ENCODE peak calls at places on chromosomes 2 and 18, in four cellular contexts. Q, L, T and U are unnamed samples.

GRCh38 chr2:132936261-132936660 is 266.3 kb upstream of the LYPD1 start:
- DNase-seq in L (no peak), Q (no peak), T (no peak), U (no peak)

GRCh38 chr18:44859263-44859662 is 178.6 kb downstream of the SETBP1 start:
- DNase-seq in L (no peak), Q (no peak), T (no peak), U (no peak)

GRCh38 chr18:77132369-77133050 is at the start of gene MBP:
- DNase-seq in T (no peak), L (peak; percentile 57), Q (peak; percentile 91), U (peak; percentile 77)

GRCh38 chr18:54203914-54204313 is 20.6 kb downstream of the MBD2 start:
- DNase-seq in T (no peak), Q (no peak), L (no peak), U (no peak)

GRCh38 chr2:100819365-100820345 is at the start of gene NPAS2:
- DNase-seq in T (peak; percentile 18), L (peak; percentile 62), Q (peak; percentile 69), U (peak; percentile 23)

GRCh38 chr2:100038019-100038418 is 104.4 kb downstream of the AFF3 start:
- DNase-seq in L (peak; percentile 20), T (no peak), Q (no peak), U (no peak)

GRCh38 chr2:211093743-211094303 is 537.4 kb downstream of the CPS1 start:
- DNase-seq in T (no peak), L (no peak), Q (no peak), U (peak; percentile 15)

GRCh38 chr2:222844323-222844722 is 16.5 kb upstream of the ACSL3 start:
- DNase-seq in L (no peak), T (no peak), Q (no peak), U (no peak)

GRCh38 chr2:42195559-42195958 is 26.4 kb downstream of the EML4 start:
- DNase-seq in T (no peak), Q (no peak), L (no peak), U (no peak)

GRCh38 chr2:1887915-1888314 is 143.6 kb upstream of the PXDN start:
- DNase-seq in T (peak; percentile 24), Q (no peak), L (no peak), U (no peak)

GRCh38 chr2:75547345-75548035 is 13.2 kb downstream of the EVA1A start:
- DNase-seq in T (no peak), Q (no peak), L (no peak), U (no peak)

GRCh38 chr18:58314284-58314683 is 270.3 kb downstream of the NEDD4L start:
- DNase-seq in L (no peak), Q (peak; percentile 74), T (no peak), U (no peak)

GRCh38 chr2:67662222-67662621 is 265.1 kb downstream of the ETAA1 start:
- DNase-seq in T (no peak), Q (no peak), L (no peak), U (no peak)

GRCh38 chr18:41690332-41691110 is 264.5 kb upstream of the PIK3C3 start:
- DNase-seq in L (no peak), Q (no peak), T (no peak), U (no peak)

GRCh38 chr2:150885774-150886386 is 375.8 kb downstream of the RBM43 start:
- DNase-seq in T (no peak), Q (no peak), L (no peak), U (no peak)

GRCh38 chr2:224561234-224562005 is 23.7 kb downstream of the CUL3 start:
- DNase-seq in L (no peak), Q (no peak), T (no peak), U (no peak)

GRCh38 chr2:55010149-55010591 is 40.1 kb downstream of the RTN4 start:
- DNase-seq in L (peak; percentile 42), T (no peak), Q (peak; percentile 85), U (no peak)

GRCh38 chr2:100940240-100940639 is 61.8 kb upstream of the RPL31 start:
- DNase-seq in L (no peak), Q (no peak), T (no peak), U (no peak)

GRCh38 chr18:59266876-59267510 is 6.3 kb downstream of the RAX start:
- DNase-seq in L (no peak), Q (no peak), T (no peak), U (no peak)

GRCh38 chr2:232229296-232229916 is 149.1 kb upstream of the ALPP start:
- DNase-seq in L (no peak), T (no peak), Q (no peak), U (no peak)

GRCh38 chr2:23602113-23602512 is 217.1 kb downstream of the KLHL29 start:
- DNase-seq in T (no peak), L (no peak), Q (no peak), U (no peak)

GRCh38 chr2:124585277-124585676 is 560.2 kb downstream of the CNTNAP5 start:
- DNase-seq in T (no peak), Q (no peak), L (no peak), U (no peak)

GRCh38 chr2:182631299-182631698 is 84.8 kb upstream of the DNAJC10 start:
- DNase-seq in T (no peak), Q (no peak), L (no peak), U (no peak)

GRCh38 chr18:63440219-63440618 is 17.9 kb upstream of the VPS4B start:
- DNase-seq in L (no peak), T (no peak), Q (no peak), U (no peak)

GRCh38 chr2:145649061-145649460 is 1129.1 kb upstream of the ZEB2 start:
- DNase-seq in Q (no peak), L (no peak), T (no peak), U (no peak)

GRCh38 chr2:234164499-234165409 is 114.3 kb downstream of the SPP2 start:
- DNase-seq in T (no peak), Q (no peak), L (peak; percentile 85), U (no peak)

GRCh38 chr2:18723219-18723618 is 133.8 kb upstream of the NT5C1B start:
- DNase-seq in T (no peak), Q (no peak), L (no peak), U (no peak)

GRCh38 chr18:49073431-49073830 is 122.7 kb upstream of the SMAD7 start:
- DNase-seq in L (no peak), Q (no peak), T (no peak), U (no peak)

DNA sequence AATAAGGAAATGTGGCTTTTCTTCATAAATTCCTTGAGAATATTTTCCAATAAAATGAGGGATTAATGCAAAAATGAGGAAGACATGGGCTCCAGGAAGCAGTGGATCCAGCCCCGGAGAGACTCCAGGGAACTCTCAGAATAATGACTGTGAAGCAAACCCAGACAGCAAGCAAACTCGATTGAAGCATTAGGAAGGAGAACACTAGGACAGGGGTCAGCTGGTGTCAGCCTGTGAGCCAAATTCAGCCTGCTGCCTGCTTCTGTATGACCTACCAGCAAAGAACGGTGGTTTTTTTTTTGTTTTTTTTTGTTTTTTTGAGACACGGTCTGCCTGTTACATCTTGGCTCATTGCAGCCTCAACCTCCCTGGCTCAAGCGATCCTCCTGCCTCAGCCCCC is 274.3 kb upstream of the FBXO11 start:
- DNase-seq in Q (no peak), L (no peak), T (no peak), U (no peak)
- H3K4me1 ChIP-seq in Q (no peaks in the 10 kb centered on the region), L (no peaks in the 10 kb centered on the region), T (no peaks in the 10 kb centered on the region), U (no peaks in the 10 kb centered on the region)

DNA sequence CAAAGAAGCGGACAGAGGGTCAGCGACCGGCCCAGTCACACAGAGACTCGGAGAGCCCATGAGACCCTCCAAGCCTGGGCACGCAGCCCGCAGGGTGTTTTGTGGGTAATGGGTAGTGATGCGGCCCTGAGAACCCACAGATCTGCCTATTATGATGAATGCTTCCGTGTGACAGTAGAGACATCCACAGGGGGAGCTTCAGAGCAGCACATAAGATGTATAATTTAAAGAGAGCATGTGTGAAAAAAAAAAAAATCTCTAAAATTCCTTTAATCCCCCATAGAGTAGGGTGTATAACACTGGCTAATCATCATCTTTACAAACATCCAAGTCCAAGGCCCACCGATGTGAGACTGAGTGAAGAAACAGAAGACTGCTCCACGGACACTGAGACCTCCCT is 34.6 kb downstream of the BIN1 start:
- DNase-seq in Q (no peak), L (no peak), T (no peak), U (no peak)
- H3K36me3 ChIP-seq in Q (no peaks in the 10 kb centered on the region), L (no peaks in the 10 kb centered on the region), T (no peaks in the 10 kb centered on the region), U (peaks cover 10% of the 10 kb centered on the region)

GRCh38 chr2:128689971-128690370 is 371.3 kb upstream of the HS6ST1 start:
- DNase-seq in T (peak; percentile 24), L (no peak), Q (no peak), U (no peak)

GRCh38 chr2:128692895-128693519 is 374.3 kb upstream of the HS6ST1 start:
- DNase-seq in Q (no peak), T (no peak), L (no peak), U (no peak)

GRCh38 chr2:128691526-128691925 is 372.9 kb upstream of the HS6ST1 start:
- DNase-seq in L (no peak), Q (no peak), T (no peak), U (no peak)

GRCh38 chr2:128690869-128691268 is 372.2 kb upstream of the HS6ST1 start:
- DNase-seq in Q (no peak), T (no peak), L (no peak), U (no peak)

DNA sequence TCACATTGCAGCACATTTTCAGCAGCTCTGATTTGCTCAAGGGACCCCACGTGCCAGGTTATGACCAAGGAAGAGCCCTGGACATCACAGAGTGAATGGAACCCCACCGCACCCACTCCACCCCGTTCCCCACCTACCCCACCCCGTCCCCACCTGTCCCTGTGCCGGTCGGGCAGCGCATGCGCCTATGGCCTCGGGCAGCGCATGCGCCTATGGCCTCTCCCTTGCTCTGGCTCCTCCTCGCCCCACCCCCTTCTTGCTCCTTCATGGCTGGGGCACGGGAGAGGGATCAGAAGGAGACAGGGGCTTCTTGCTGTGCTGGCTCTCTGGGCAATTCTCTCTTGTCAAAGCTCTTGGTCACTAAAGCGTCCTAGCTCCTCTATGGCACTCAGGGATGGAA is 371.8 kb upstream of the HS6ST1 start:
- DNase-seq in Q (no peak), L (no peak), T (peak; percentile 76), U (no peak)
- H3K4me1 ChIP-seq in Q (no peaks in the 10 kb centered on the region), L (peaks cover 42% of the 10 kb centered on the region), T (no peaks in the 10 kb centered on the region), U (no peaks in the 10 kb centered on the region)

GRCh38 chr2:152740743-152741328 is 22.4 kb downstream of the ARL6IP6 start:
- DNase-seq in T (peak; percentile 56), Q (no peak), L (no peak), U (peak; percentile 42)
- H3K36me3 ChIP-seq in T (peaks cover 82% of the 10 kb centered on the region), Q (no peaks in the 10 kb centered on the region), L (peaks cover 85% of the 10 kb centered on the region), U (peaks cover 2% of the 10 kb centered on the region)